ENCODE peak calls at places on chromosome 4, in eight cellular contexts. One of them, this sample, is unnamed.

GRCh38 chr4:109065006-109065405 is 237.5 kb downstream of the COL25A1 start:
- DNase-seq in left cardiac atrium: no peak
- DNase-seq in GM04504: no peak
- DNase-seq in suprapubic skin: no peak
- DNase-seq in sigmoid colon: no peak
- DNase-seq in AG10803: no peak
- DNase-seq in NCI-H2081: no peak
- DNase-seq in NCI-H146: no peak
- DNase-seq in this sample: no peak

GRCh38 chr4:168907119-168907698 is 102.8 kb downstream of the CBR4 start:
- DNase-seq in left cardiac atrium: no peak
- DNase-seq in GM04504: no peak
- DNase-seq in suprapubic skin: no peak
- DNase-seq in sigmoid colon: no peak
- DNase-seq in AG10803: peak
- DNase-seq in NCI-H2081: no peak
- DNase-seq in NCI-H146: no peak
- DNase-seq in this sample: no peak

GRCh38 chr4:100022792-100023222 is 72.7 kb upstream of the H2AZ1 start:
- DNase-seq in left cardiac atrium: no peak
- DNase-seq in GM04504: no peak
- DNase-seq in suprapubic skin: no peak
- DNase-seq in sigmoid colon: no peak
- DNase-seq in AG10803: no peak
- DNase-seq in NCI-H2081: peak
- DNase-seq in NCI-H146: peak
- DNase-seq in this sample: no peak

GRCh38 chr4:153758136-153758535 is 1.7 kb downstream of the RNF175 start:
- DNase-seq in left cardiac atrium: no peak
- DNase-seq in GM04504: no peak
- DNase-seq in suprapubic skin: no peak
- DNase-seq in sigmoid colon: no peak
- DNase-seq in AG10803: no peak
- DNase-seq in NCI-H2081: no peak
- DNase-seq in NCI-H146: no peak
- DNase-seq in this sample: no peak

GRCh38 chr4:83150563-83151330 is 36.2 kb upstream of the PLAC8 start:
- DNase-seq in left cardiac atrium: peak
- DNase-seq in GM04504: no peak
- DNase-seq in suprapubic skin: no peak
- DNase-seq in sigmoid colon: no peak
- DNase-seq in AG10803: no peak
- DNase-seq in NCI-H2081: no peak
- DNase-seq in NCI-H146: no peak
- DNase-seq in this sample: no peak

GRCh38 chr4:95742872-95743271 is 97.0 kb upstream of the PDHA2 start:
- DNase-seq in left cardiac atrium: no peak
- DNase-seq in GM04504: no peak
- DNase-seq in suprapubic skin: no peak
- DNase-seq in sigmoid colon: no peak
- DNase-seq in AG10803: no peak
- DNase-seq in NCI-H2081: no peak
- DNase-seq in NCI-H146: no peak
- DNase-seq in this sample: no peak

GRCh38 chr4:67651536-67651935 is 49.4 kb downstream of the UBA6 start:
- DNase-seq in left cardiac atrium: no peak
- DNase-seq in GM04504: no peak
- DNase-seq in suprapubic skin: no peak
- DNase-seq in sigmoid colon: no peak
- DNase-seq in AG10803: no peak
- DNase-seq in NCI-H2081: no peak
- DNase-seq in NCI-H146: no peak
- DNase-seq in this sample: no peak

GRCh38 chr4:6019316-6020263 is 1.4 kb upstream of the C4orf50 start:
- DNase-seq in left cardiac atrium: no peak
- DNase-seq in GM04504: peak
- DNase-seq in suprapubic skin: no peak
- DNase-seq in sigmoid colon: no peak
- DNase-seq in AG10803: peak
- DNase-seq in NCI-H2081: peak
- DNase-seq in NCI-H146: peak
- DNase-seq in this sample: peak

GRCh38 chr4:144449623-144450022 is 196.3 kb upstream of the HHIP start:
- DNase-seq in left cardiac atrium: peak
- DNase-seq in GM04504: no peak
- DNase-seq in suprapubic skin: peak
- DNase-seq in sigmoid colon: peak
- DNase-seq in AG10803: peak
- DNase-seq in NCI-H2081: no peak
- DNase-seq in NCI-H146: no peak
- DNase-seq in this sample: no peak

GRCh38 chr4:76984788-76985211 is 35.2 kb downstream of the SEPTIN11 start:
- DNase-seq in left cardiac atrium: peak
- DNase-seq in GM04504: peak
- DNase-seq in suprapubic skin: peak
- DNase-seq in sigmoid colon: peak
- DNase-seq in AG10803: peak
- DNase-seq in NCI-H2081: no peak
- DNase-seq in NCI-H146: no peak
- DNase-seq in this sample: peak

GRCh38 chr4:156575430-156576073 is 396.0 kb downstream of the PDGFC start:
- DNase-seq in left cardiac atrium: no peak
- DNase-seq in GM04504: no peak
- DNase-seq in suprapubic skin: no peak
- DNase-seq in sigmoid colon: no peak
- DNase-seq in AG10803: peak
- DNase-seq in NCI-H2081: no peak
- DNase-seq in NCI-H146: no peak
- DNase-seq in this sample: peak

GRCh38 chr4:124343711-124344110 is 368.8 kb downstream of the ANKRD50 start:
- DNase-seq in left cardiac atrium: no peak
- DNase-seq in GM04504: peak
- DNase-seq in suprapubic skin: no peak
- DNase-seq in sigmoid colon: no peak
- DNase-seq in AG10803: peak
- DNase-seq in NCI-H2081: no peak
- DNase-seq in NCI-H146: no peak
- DNase-seq in this sample: peak

GRCh38 chr4:55004831-55005230 is 120.6 kb downstream of the KDR start:
- DNase-seq in left cardiac atrium: peak
- DNase-seq in GM04504: no peak
- DNase-seq in suprapubic skin: no peak
- DNase-seq in sigmoid colon: no peak
- DNase-seq in AG10803: peak
- DNase-seq in NCI-H2081: no peak
- DNase-seq in NCI-H146: no peak
- DNase-seq in this sample: peak

GRCh38 chr4:25908491-25908901 is 5.5 kb upstream of the SMIM20 start:
- DNase-seq in left cardiac atrium: no peak
- DNase-seq in GM04504: peak
- DNase-seq in suprapubic skin: no peak
- DNase-seq in sigmoid colon: no peak
- DNase-seq in AG10803: peak
- DNase-seq in NCI-H2081: no peak
- DNase-seq in NCI-H146: peak
- DNase-seq in this sample: peak

GRCh38 chr4:84159767-84160166 is 339.3 kb downstream of the NKX6-1 start:
- DNase-seq in left cardiac atrium: no peak
- DNase-seq in GM04504: no peak
- DNase-seq in suprapubic skin: no peak
- DNase-seq in sigmoid colon: no peak
- DNase-seq in AG10803: no peak
- DNase-seq in NCI-H2081: no peak
- DNase-seq in NCI-H146: no peak
- DNase-seq in this sample: peak

GRCh38 chr4:5052726-5053425 is 1.6 kb downstream of the STK32B start:
- DNase-seq in left cardiac atrium: no peak
- DNase-seq in GM04504: no peak
- DNase-seq in suprapubic skin: no peak
- DNase-seq in sigmoid colon: no peak
- DNase-seq in AG10803: no peak
- DNase-seq in NCI-H2081: no peak
- DNase-seq in NCI-H146: no peak
- DNase-seq in this sample: no peak

GRCh38 chr4:83197555-83198235 is 83.2 kb upstream of the PLAC8 start:
- DNase-seq in left cardiac atrium: peak
- DNase-seq in GM04504: no peak
- DNase-seq in suprapubic skin: no peak
- DNase-seq in sigmoid colon: peak
- DNase-seq in AG10803: no peak
- DNase-seq in NCI-H2081: no peak
- DNase-seq in NCI-H146: no peak
- DNase-seq in this sample: no peak

GRCh38 chr4:26032142-26032541 is 118.1 kb downstream of the SMIM20 start:
- DNase-seq in left cardiac atrium: no peak
- DNase-seq in GM04504: no peak
- DNase-seq in suprapubic skin: no peak
- DNase-seq in sigmoid colon: no peak
- DNase-seq in AG10803: peak
- DNase-seq in NCI-H2081: no peak
- DNase-seq in NCI-H146: no peak
- DNase-seq in this sample: peak

GRCh38 chr4:7291372-7292135 is 99.2 kb downstream of the SORCS2 start:
- DNase-seq in left cardiac atrium: peak
- DNase-seq in GM04504: no peak
- DNase-seq in suprapubic skin: no peak
- DNase-seq in sigmoid colon: peak
- DNase-seq in AG10803: no peak
- DNase-seq in NCI-H2081: no peak
- DNase-seq in NCI-H146: no peak
- DNase-seq in this sample: no peak

GRCh38 chr4:168886361-168886760 is 123.7 kb downstream of the CBR4 start:
- DNase-seq in left cardiac atrium: no peak
- DNase-seq in GM04504: no peak
- DNase-seq in suprapubic skin: no peak
- DNase-seq in sigmoid colon: no peak
- DNase-seq in AG10803: peak
- DNase-seq in NCI-H2081: no peak
- DNase-seq in NCI-H146: no peak
- DNase-seq in this sample: peak

GRCh38 chr4:84341559-84341958 is 157.5 kb downstream of the NKX6-1 start:
- DNase-seq in left cardiac atrium: no peak
- DNase-seq in GM04504: no peak
- DNase-seq in suprapubic skin: no peak
- DNase-seq in sigmoid colon: no peak
- DNase-seq in AG10803: no peak
- DNase-seq in NCI-H2081: no peak
- DNase-seq in NCI-H146: no peak
- DNase-seq in this sample: no peak

GRCh38 chr4:15547392-15547791 is 77.7 kb downstream of the CC2D2A start:
- DNase-seq in left cardiac atrium: no peak
- DNase-seq in GM04504: no peak
- DNase-seq in suprapubic skin: no peak
- DNase-seq in sigmoid colon: no peak
- DNase-seq in AG10803: no peak
- DNase-seq in NCI-H2081: no peak
- DNase-seq in NCI-H146: no peak
- DNase-seq in this sample: no peak

GRCh38 chr4:185004562-185005208 is 13.6 kb upstream of the HELT start:
- DNase-seq in left cardiac atrium: no peak
- DNase-seq in GM04504: no peak
- DNase-seq in suprapubic skin: no peak
- DNase-seq in sigmoid colon: peak
- DNase-seq in AG10803: no peak
- DNase-seq in NCI-H2081: no peak
- DNase-seq in NCI-H146: no peak
- DNase-seq in this sample: no peak

GRCh38 chr4:8552024-8552423 is 28.2 kb upstream of the GPR78 start:
- DNase-seq in left cardiac atrium: no peak
- DNase-seq in GM04504: no peak
- DNase-seq in suprapubic skin: peak
- DNase-seq in sigmoid colon: no peak
- DNase-seq in AG10803: no peak
- DNase-seq in NCI-H2081: no peak
- DNase-seq in NCI-H146: no peak
- DNase-seq in this sample: no peak

GRCh38 chr4:41217020-41217333 is 2.6 kb upstream of the APBB2 start:
- DNase-seq in left cardiac atrium: no peak
- DNase-seq in GM04504: no peak
- DNase-seq in suprapubic skin: no peak
- DNase-seq in sigmoid colon: no peak
- DNase-seq in AG10803: no peak
- DNase-seq in NCI-H2081: no peak
- DNase-seq in NCI-H146: peak
- DNase-seq in this sample: no peak

GRCh38 chr4:159175165-159175988 is 72.5 kb downstream of the RAPGEF2 start:
- DNase-seq in left cardiac atrium: peak
- DNase-seq in GM04504: peak
- DNase-seq in suprapubic skin: no peak
- DNase-seq in sigmoid colon: peak
- DNase-seq in AG10803: peak
- DNase-seq in NCI-H2081: peak
- DNase-seq in NCI-H146: peak
- DNase-seq in this sample: peak

GRCh38 chr4:116389139-116389538 is 696.2 kb downstream of the TRAM1L1 start:
- DNase-seq in left cardiac atrium: no peak
- DNase-seq in GM04504: no peak
- DNase-seq in suprapubic skin: no peak
- DNase-seq in sigmoid colon: no peak
- DNase-seq in AG10803: no peak
- DNase-seq in NCI-H2081: no peak
- DNase-seq in NCI-H146: no peak
- DNase-seq in this sample: no peak

GRCh38 chr4:106717094-106717493 is 319.0 kb downstream of the DKK2 start:
- DNase-seq in left cardiac atrium: no peak
- DNase-seq in GM04504: no peak
- DNase-seq in suprapubic skin: no peak
- DNase-seq in sigmoid colon: no peak
- DNase-seq in AG10803: peak
- DNase-seq in NCI-H2081: no peak
- DNase-seq in NCI-H146: no peak
- DNase-seq in this sample: no peak

GRCh38 chr4:159341486-159341885 is 238.6 kb downstream of the RAPGEF2 start:
- DNase-seq in left cardiac atrium: no peak
- DNase-seq in GM04504: no peak
- DNase-seq in suprapubic skin: no peak
- DNase-seq in sigmoid colon: no peak
- DNase-seq in AG10803: peak
- DNase-seq in NCI-H2081: no peak
- DNase-seq in NCI-H146: no peak
- DNase-seq in this sample: peak

GRCh38 chr4:93830090-93830818 is 1.7 kb downstream of the ATOH1 start:
- DNase-seq in left cardiac atrium: no peak
- DNase-seq in GM04504: no peak
- DNase-seq in suprapubic skin: no peak
- DNase-seq in sigmoid colon: no peak
- DNase-seq in AG10803: no peak
- DNase-seq in NCI-H2081: no peak
- DNase-seq in NCI-H146: no peak
- DNase-seq in this sample: no peak

GRCh38 chr4:73259552-73260140 is 1.0 kb upstream of the ANKRD17 start:
- DNase-seq in left cardiac atrium: no peak
- DNase-seq in GM04504: peak
- DNase-seq in suprapubic skin: no peak
- DNase-seq in sigmoid colon: no peak
- DNase-seq in AG10803: peak
- DNase-seq in NCI-H2081: no peak
- DNase-seq in NCI-H146: no peak
- DNase-seq in this sample: peak

GRCh38 chr4:6535706-6536105 is 39.3 kb upstream of the MAN2B2 start:
- DNase-seq in left cardiac atrium: no peak
- DNase-seq in GM04504: no peak
- DNase-seq in suprapubic skin: no peak
- DNase-seq in sigmoid colon: no peak
- DNase-seq in AG10803: no peak
- DNase-seq in NCI-H2081: no peak
- DNase-seq in NCI-H146: no peak
- DNase-seq in this sample: no peak

GRCh38 chr4:3227878-3228675 is 20.9 kb upstream of the MSANTD1 start:
- DNase-seq in left cardiac atrium: no peak
- DNase-seq in GM04504: no peak
- DNase-seq in suprapubic skin: no peak
- DNase-seq in sigmoid colon: peak
- DNase-seq in AG10803: no peak
- DNase-seq in NCI-H2081: no peak
- DNase-seq in NCI-H146: no peak
- DNase-seq in this sample: no peak

GRCh38 chr4:98506462-98507132 is 151.8 kb downstream of the TSPAN5 start:
- DNase-seq in left cardiac atrium: no peak
- DNase-seq in GM04504: no peak
- DNase-seq in suprapubic skin: no peak
- DNase-seq in sigmoid colon: no peak
- DNase-seq in AG10803: no peak
- DNase-seq in NCI-H2081: no peak
- DNase-seq in NCI-H146: no peak
- DNase-seq in this sample: no peak

This sample was measured in adipocyte.